ENCODE peak calls at places on chromosomes 12 and 14, in four cellular contexts. D is brain microvascular endothelial cell, Q is GM10248, F is RWPE1. M is an unnamed sample.

GRCh38 chr14:88129306-88130056 is 124.5 kb downstream of the GPR65 start:
- DNase-seq in F (no peak), Q (no peak), D (peak), M (no peak)

GRCh38 chr14:60327447-60328331 is 78.7 kb downstream of the PPM1A start:
- DNase-seq in F (no peak), D (peak), Q (peak), M (no peak)

GRCh38 chr14:33908540-33909223 is 42.2 kb downstream of the EGLN3 start:
- DNase-seq in F (no peak), D (no peak), Q (no peak), M (no peak)

GRCh38 chr12:2613674-2614073 is 181.1 kb upstream of the FKBP4 start:
- DNase-seq in Q (no peak), F (peak), D (peak), M (peak)

GRCh38 chr12:105418232-105418631 is 87.7 kb downstream of the C12orf75 start:
- DNase-seq in F (peak), Q (no peak), D (peak), M (peak)

GRCh38 chr14:104220225-104221070 is 82.1 kb downstream of the KIF26A start:
- DNase-seq in Q (no peak), D (no peak), F (no peak), M (no peak)

GRCh38 chr14:77071938-77072388 is 26.1 kb upstream of the CIPC start:
- DNase-seq in D (peak), F (peak), Q (no peak), M (no peak)

GRCh38 chr12:107379852-107380567 is 286.7 kb upstream of the CRY1 start:
- DNase-seq in F (peak), Q (no peak), D (peak), M (peak)

GRCh38 chr14:53304726-53305381 is 151.7 kb upstream of the DDHD1 start:
- DNase-seq in Q (no peak), D (no peak), F (no peak), M (peak)

GRCh38 chr12:130044991-130045621 is 117.2 kb upstream of the FZD10 start:
- DNase-seq in Q (no peak), D (no peak), F (no peak), M (no peak)

DNA sequence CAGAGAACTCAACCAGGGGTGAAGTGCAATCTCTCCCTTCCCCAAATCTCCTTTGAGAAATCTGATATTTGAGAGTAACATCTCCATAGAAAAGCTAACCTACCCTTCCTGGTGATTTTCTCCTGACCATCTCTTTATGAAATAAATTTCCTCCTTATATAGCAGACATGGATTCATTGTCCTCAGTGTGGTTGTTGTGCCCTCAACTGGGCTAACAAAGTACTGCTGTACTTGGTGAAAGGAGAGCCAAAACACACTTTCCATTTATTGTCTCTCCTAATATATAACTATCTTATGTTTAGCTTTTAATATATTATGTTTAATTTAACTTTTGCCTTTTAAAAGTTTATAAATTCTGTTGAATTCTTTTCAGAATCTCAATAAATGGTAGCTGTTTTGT is 65.1 kb upstream of the SLCO1B1 start:
- DNase-seq in F (no peak), D (peak), Q (no peak), M (no peak)
- TF ChIP-seq CTCF in F (no peak), D (peak), Q (peak), M (no peak)

DNA sequence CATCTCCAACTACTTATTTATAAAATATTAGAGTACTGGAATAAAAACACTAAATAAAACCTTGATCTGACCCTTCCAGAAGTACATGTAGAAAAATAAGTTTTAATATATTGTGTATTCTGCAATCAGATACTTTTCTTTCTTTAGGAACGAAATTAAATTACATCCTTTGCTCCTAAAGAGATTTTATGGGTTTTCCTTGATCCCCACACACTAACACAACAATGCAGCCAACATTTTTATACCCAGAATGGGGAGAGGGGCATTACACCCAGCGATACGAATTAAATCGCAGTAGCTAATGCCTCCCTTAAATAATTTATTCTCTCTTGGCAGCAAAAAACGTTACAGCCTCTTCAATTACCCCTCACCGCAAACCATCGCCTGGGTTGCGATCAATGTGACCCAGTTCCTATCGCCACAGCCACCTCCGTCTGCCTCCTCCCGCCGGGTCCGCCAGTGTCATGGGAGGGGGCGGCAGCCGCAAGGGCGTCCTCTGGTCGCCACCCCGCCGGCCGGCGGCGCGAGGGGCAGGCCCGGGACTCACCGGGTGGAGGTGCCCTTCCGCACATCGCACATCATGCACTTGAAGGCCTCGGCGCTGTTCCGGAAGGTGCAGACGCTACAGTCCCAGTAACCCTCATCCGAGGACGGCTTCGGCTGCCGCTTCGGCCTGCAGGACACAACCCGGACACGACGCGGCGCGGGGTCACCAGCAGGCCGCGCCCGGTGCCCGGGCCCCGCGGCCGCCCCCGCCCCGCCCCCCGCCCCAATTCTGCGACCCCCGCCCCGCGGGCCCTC is 796 bp downstream of the YAF2 start:
- DNase-seq in Q (peak), F (peak), D (peak), M (peak)
- TF ChIP-seq CTCF in Q (peak), F (peak), D (peak), M (peak)

GRCh38 chr12:69915964-69916363 is 90.9 kb downstream of the MYRFL start:
- DNase-seq in D (no peak), Q (no peak), F (no peak), M (no peak)

GRCh38 chr12:69922999-69923398 is 98.0 kb downstream of the MYRFL start:
- DNase-seq in D (no peak), F (no peak), Q (no peak), M (no peak)

GRCh38 chr12:69916541-69917270 is 91.7 kb downstream of the MYRFL start:
- DNase-seq in Q (no peak), D (no peak), F (no peak), M (no peak)

GRCh38 chr12:69919565-69919964 is 94.5 kb downstream of the MYRFL start:
- DNase-seq in D (no peak), Q (no peak), F (no peak), M (no peak)

GRCh38 chr12:69918287-69918686 is 93.3 kb downstream of the MYRFL start:
- DNase-seq in Q (no peak), F (no peak), D (no peak), M (no peak)
- TF ChIP-seq CTCF in Q (no peak), F (no peak), D (no peak), M (no peak)

GRCh38 chr14:93207468-93208308 is 632 bp downstream of the UBR7 start:
- DNase-seq in Q (peak), D (peak), F (peak), M (no peak)
- TF ChIP-seq CTCF in Q (peak), D (peak), F (peak), M (peak)